ENCODE peak calls at places on chromosomes 4 and X, in ten cellular contexts. R, N, F, V, Q, W, O, T, D and P are unnamed samples.
A peak's percentile ranks its signal among the peaks of the same experiment; 100 is the strongest.

GRCh38 chr4:94165256-94165655 is 42.4 kb upstream of the SMARCAD1 start:
- DNase-seq in R (no peak), N (no peak), F (no peak), V (no peak), Q (no peak), W (no peak), O (no peak), T (no peak), D (no peak), P (no peak)

GRCh38 chrX:148530464-148531077 is 30.2 kb downstream of the AFF2 start:
- DNase-seq in R (no peak), N (no peak), F (no peak), V (no peak), Q (peak; percentile 29), W (peak; percentile 28), O (no peak), T (no peak), D (no peak), P (no peak)

GRCh38 chr4:107689912-107690587 is 30.0 kb downstream of the PAPSS1 start:
- DNase-seq in R (no peak), N (no peak), F (no peak), V (no peak), Q (peak; percentile 48), W (no peak), O (no peak), T (no peak), D (no peak), P (no peak)

GRCh38 chrX:40700640-40701342 is 34.6 kb downstream of the MED14 start:
- DNase-seq in R (no peak), N (no peak), F (no peak), V (no peak), Q (no peak), W (no peak), O (no peak), T (no peak), D (no peak), P (no peak)

GRCh38 chrX:96611619-96612362 is 72.9 kb upstream of the DIAPH2 start:
- DNase-seq in R (no peak), N (peak; percentile 58), F (no peak), V (no peak), Q (no peak), W (no peak), O (no peak), T (no peak), D (no peak), P (no peak)

GRCh38 chr4:70935038-70935437 is 32.9 kb downstream of the MOB1B start:
- DNase-seq in R (no peak), N (no peak), F (no peak), V (no peak), Q (no peak), W (no peak), O (no peak), T (no peak), D (no peak), P (no peak)

GRCh38 chrX:1584237-1585011 is 7.0 kb upstream of the AKAP17A start:
- DNase-seq in R (peak; percentile 15), N (no peak), F (no peak), V (no peak), Q (no peak), W (no peak), O (no peak), T (no peak), D (no peak), P (no peak)

GRCh38 chrX:63058204-63058603 is 292.9 kb downstream of the SPIN4 start:
- DNase-seq in R (no peak), N (no peak), F (no peak), V (no peak), Q (no peak), W (no peak), O (no peak), T (no peak), D (no peak), P (no peak)

GRCh38 chrX:107205770-107206696 is at the start of the genes DNAAF6 and NUP62CL:
- DNase-seq in R (peak; percentile 61), N (peak; percentile 77), F (peak; percentile 79), V (peak; percentile 81), Q (peak; percentile 89), W (peak; percentile 78), O (peak; percentile 75), T (peak; percentile 28), D (peak; percentile 75), P (peak; percentile 78)

GRCh38 chr4:151218343-151218742 is 58.6 kb upstream of the PRSS48 start:
- DNase-seq in R (no peak), N (no peak), F (no peak), V (no peak), Q (no peak), W (no peak), O (no peak), T (no peak), D (no peak), P (no peak)

GRCh38 chrX:129663171-129663570 is 8.4 kb upstream of the APLN start:
- DNase-seq in R (no peak), N (no peak), F (no peak), V (no peak), Q (no peak), W (peak; percentile 55), O (no peak), T (no peak), D (no peak), P (no peak)

GRCh38 chr4:53801373-53801772 is 210.1 kb upstream of the LNX1 start:
- DNase-seq in R (no peak), N (no peak), F (no peak), V (no peak), Q (no peak), W (no peak), O (no peak), T (no peak), D (no peak), P (no peak)

DNA sequence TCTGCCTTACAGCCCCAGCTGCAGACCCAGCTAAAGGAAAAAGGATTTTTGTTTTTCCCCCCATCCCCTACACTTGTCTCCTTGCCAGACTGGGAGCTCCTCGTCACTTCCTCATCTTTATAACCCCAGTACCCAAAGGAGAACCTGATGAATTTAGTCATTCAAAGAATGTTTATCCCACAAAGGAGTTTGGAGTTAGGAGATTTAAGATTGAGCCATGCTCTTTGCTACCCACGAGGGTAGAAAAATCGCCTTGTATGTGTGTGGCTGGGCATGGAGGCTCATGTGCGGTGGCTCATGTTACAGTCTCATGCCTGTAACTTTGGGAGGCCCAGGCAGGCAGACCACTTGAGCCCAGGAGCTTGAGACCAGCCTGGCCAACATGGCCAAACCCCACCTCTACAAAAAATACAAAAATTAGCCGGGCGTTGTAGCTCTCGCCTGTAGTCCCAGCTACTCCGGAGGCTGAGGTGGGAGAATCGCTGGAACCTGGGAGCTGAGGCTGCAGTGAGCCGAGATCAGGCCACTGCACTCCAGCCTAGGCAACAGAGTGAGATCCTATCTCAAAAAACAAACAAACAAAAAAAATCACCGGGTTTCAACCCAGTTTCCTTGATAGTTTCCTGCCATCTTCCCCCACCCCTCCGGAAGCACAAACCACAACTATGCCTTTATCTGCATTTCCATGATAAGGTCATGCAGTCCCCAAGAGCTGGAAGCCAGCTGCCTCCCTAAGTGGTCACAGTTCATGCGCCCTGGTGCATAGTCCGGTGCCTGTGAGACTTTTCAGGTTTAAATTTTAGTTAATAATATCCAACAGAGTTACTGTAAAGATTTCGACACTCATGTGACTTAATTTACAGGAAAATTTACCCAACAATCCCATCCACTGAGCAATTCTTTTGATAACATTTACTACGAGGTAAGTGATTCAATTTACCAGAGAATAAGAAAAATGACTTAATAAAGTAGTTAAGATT is 1.5 kb downstream of the CFAP97 start:
- DNase-seq in R (no peak), N (peak; percentile 76), F (no peak), V (no peak), Q (no peak), W (peak; percentile 28), O (no peak), T (no peak), D (peak; percentile 39), P (no peak)
- H3K4me3 ChIP-seq in R (no peak overlapping the region), N (peak overlapping the region; percentile 72), F (no peak overlapping the region), V (no peak overlapping the region), Q (peak overlapping the region; percentile 82), W (peak overlapping the region; percentile 74), O (peak overlapping the region; percentile 81), T (no peak overlapping the region), D (no peak overlapping the region), P (no peak overlapping the region)

GRCh38 chr4:1208970-1209704 is 36.8 kb upstream of the SPON2 start:
- DNase-seq in R (no peak), N (no peak), F (peak; percentile 31), V (peak; percentile 76), Q (no peak), W (no peak), O (peak; percentile 67), T (peak; percentile 24), D (no peak), P (peak; percentile 68)

GRCh38 chr4:1211371-1211770 is 37.6 kb downstream of the CTBP1 start:
- DNase-seq in R (no peak), N (no peak), F (peak; percentile 22), V (peak; percentile 65), Q (no peak), W (no peak), O (peak; percentile 47), T (peak; percentile 11), D (no peak), P (peak; percentile 48)

GRCh38 chr4:1210971-1211370 is 38.0 kb downstream of the CTBP1 start:
- DNase-seq in R (no peak), N (no peak), F (peak; percentile 40), V (peak; percentile 75), Q (no peak), W (no peak), O (peak; percentile 65), T (peak; percentile 18), D (no peak), P (peak; percentile 59)

GRCh38 chr4:1209821-1210220 is 37.4 kb upstream of the SPON2 start:
- DNase-seq in R (peak; percentile 52), N (peak; percentile 77), F (peak; percentile 50), V (peak; percentile 91), Q (no peak), W (no peak), O (peak; percentile 82), T (peak; percentile 88), D (peak; percentile 60), P (peak; percentile 96)

GRCh38 chr4:1210241-1210841 is 38.0 kb upstream of the SPON2 start:
- DNase-seq in R (no peak), N (no peak), F (peak; percentile 39), V (peak; percentile 71), Q (no peak), W (no peak), O (peak; percentile 68), T (peak; percentile 18), D (no peak), P (peak; percentile 61)
- H3K27ac ChIP-seq in R (peak overlapping the region; percentile 6), N (peak overlapping the region; percentile 53), F (no peak overlapping the region), V (no peak overlapping the region), Q (no peak overlapping the region), W (no peak overlapping the region), O (peak overlapping the region; percentile 39), T (peak overlapping the region; percentile 74), D (peak overlapping the region; percentile 63), P (peak overlapping the region; percentile 12)

DNA sequence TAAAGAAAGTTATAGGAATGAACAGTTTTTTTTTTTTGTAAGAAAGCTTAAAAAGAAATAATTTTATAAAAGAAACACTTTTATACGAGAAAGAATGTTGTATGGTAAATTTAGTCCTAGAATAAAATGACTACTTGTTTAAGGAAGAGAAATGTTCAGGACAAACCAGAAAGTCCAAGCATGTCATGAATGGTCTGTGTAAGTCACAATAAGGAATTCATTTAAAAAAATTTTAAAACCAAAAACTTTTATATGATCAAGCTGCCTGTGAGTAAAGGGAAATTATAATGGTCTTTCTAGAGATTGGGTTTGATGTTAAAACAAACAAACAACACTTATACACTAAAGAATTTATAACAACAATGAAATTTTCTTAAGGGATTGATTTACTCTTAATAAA is 858.9 kb upstream of the PCDH7 start:
- DNase-seq in R (no peak), N (no peak), F (no peak), V (no peak), Q (peak; percentile 1), W (no peak), O (no peak), T (no peak), D (no peak), P (no peak)
- H3K9me3 ChIP-seq in R (peaks cover 7% of the 10 kb centered on the region), N (peaks cover 12% of the 10 kb centered on the region), F (no peaks in the 10 kb centered on the region), V (no peaks in the 10 kb centered on the region), Q (no peaks in the 10 kb centered on the region), W (peaks cover 28% of the 10 kb centered on the region), O (no peaks in the 10 kb centered on the region), T (peaks cover 12% of the 10 kb centered on the region), D (no peaks in the 10 kb centered on the region), P (no peaks in the 10 kb centered on the region)

GRCh38 chr4:155481150-155481549 is 104.4 kb upstream of the MAP9 start:
- DNase-seq in R (no peak), N (no peak), F (no peak), V (no peak), Q (no peak), W (no peak), O (no peak), T (no peak), D (no peak), P (no peak)
- H3K4me3 ChIP-seq in R (no peak overlapping the region), N (no peak overlapping the region), F (no peak overlapping the region), V (no peak overlapping the region), Q (no peak overlapping the region), W (no peak overlapping the region), O (no peak overlapping the region), T (no peak overlapping the region), D (no peak overlapping the region), P (no peak overlapping the region)